ENCODE peak calls at places on chromosomes 3 and 15, in ten cellular contexts. L is WTC11; X is activated T-helper 1 cell treated with anti-CD3 and anti-CD28 coated beads, Interleukin-2, amount 50 U/mL, for 16 hours; N is RKO; U is endothelial cell; E is progenitor cell of endocrine pancreas; H is activated T-cell treated with anti-CD3 and anti-CD28 coated beads, Interleukin-2, amount 50 U/mL, for 1 hour; M is stimulated activated CD8-positive, alpha-beta memory T cell treated with anti-CD3 and anti-CD28 coated beads, Interleukin-15, amount 100 ng/mL, for 4 hours; P is GM10248; G is HAP-1. C is an unnamed sample.

GRCh38 chr15:80382285-80382684 is 21.9 kb upstream of the ARNT2 start:
- DNase-seq in E (no peak), H (no peak), P (no peak), L (no peak), U (no peak), G (no peak), X (no peak), N (no peak), M (no peak), C (no peak)

GRCh38 chr15:66151809-66152208 is 101.7 kb downstream of the MEGF11 start:
- DNase-seq in X (no peak), U (no peak), E (no peak), H (no peak), L (peak; percentile 66), N (no peak), G (no peak), P (no peak), M (no peak), C (no peak)

GRCh38 chr3:71330909-71331308 is 252.6 kb downstream of the FOXP1 start:
- DNase-seq in L (no peak), G (no peak), P (no peak), X (no peak), H (no peak), M (no peak), U (no peak), N (no peak), E (no peak), C (no peak)

GRCh38 chr15:64310036-64310435 is 45.9 kb downstream of the CSNK1G1 start:
- DNase-seq in N (no peak), H (no peak), M (no peak), P (no peak), L (no peak), U (no peak), X (no peak), G (no peak), E (no peak), C (no peak)

GRCh38 chr3:43223670-43224364 is 62.5 kb upstream of the SNRK start:
- DNase-seq in L (no peak), H (no peak), E (no peak), G (no peak), X (no peak), N (no peak), M (no peak), U (no peak), P (no peak), C (no peak)

GRCh38 chr15:55916666-55917409 is 76.6 kb downstream of the NEDD4 start:
- DNase-seq in M (no peak), E (no peak), N (no peak), G (no peak), P (no peak), H (no peak), L (no peak), U (no peak), X (no peak), C (no peak)

GRCh38 chr3:54830658-54831057 is 97.2 kb downstream of the LRTM1 start:
- DNase-seq in U (no peak), M (no peak), H (no peak), E (no peak), L (peak; percentile 64), P (peak; percentile 29), X (no peak), N (peak; percentile 22), G (peak; percentile 40), C (peak; percentile 8)

GRCh38 chr3:18757476-18757875 is 332.3 kb upstream of the SATB1 start:
- DNase-seq in N (no peak), P (no peak), X (no peak), U (no peak), G (no peak), M (no peak), E (no peak), H (no peak), L (no peak), C (no peak)

GRCh38 chr3:46947545-46947899 is 29.0 kb downstream of the CCDC12 start:
- DNase-seq in N (no peak), G (no peak), L (no peak), U (no peak), X (no peak), H (no peak), P (no peak), E (no peak), M (no peak), C (no peak)

GRCh38 chr3:65406470-65406869 is 632.2 kb downstream of the MAGI1 start:
- DNase-seq in U (no peak), H (no peak), P (no peak), E (no peak), L (no peak), X (no peak), N (no peak), G (no peak), M (no peak), C (no peak)

GRCh38 chr3:52227117-52227516 is 1.7 kb upstream of the TLR9 start:
- DNase-seq in M (no peak), L (no peak), E (no peak), N (no peak), X (no peak), H (no peak), G (no peak), U (no peak), P (no peak), C (no peak)

GRCh38 chr3:38118421-38119247 is 18.3 kb downstream of the ACAA1 start:
- DNase-seq in H (peak; percentile 11), P (no peak), N (no peak), U (no peak), M (no peak), E (no peak), X (no peak), L (no peak), G (no peak), C (no peak)

GRCh38 chr3:123301331-123302184 is 99.8 kb downstream of the SEC22A start:
- DNase-seq in H (no peak), L (no peak), G (no peak), P (no peak), E (no peak), X (no peak), U (no peak), N (no peak), M (no peak), C (no peak)

GRCh38 chr3:105752791-105753415 is 115.9 kb downstream of the CBLB start:
- DNase-seq in U (no peak), E (no peak), N (no peak), L (no peak), H (no peak), P (no peak), X (no peak), G (peak; percentile 29), M (no peak), C (no peak)

GRCh38 chr3:176992565-176992964 is 204.7 kb downstream of the TBL1XR1 start:
- DNase-seq in U (no peak), N (no peak), M (no peak), E (no peak), H (no peak), X (no peak), G (no peak), P (no peak), L (no peak), C (no peak)

GRCh38 chr3:40645883-40646282 is 121.1 kb downstream of the ZNF621 start:
- DNase-seq in X (no peak), E (no peak), M (no peak), P (no peak), L (no peak), G (no peak), N (no peak), H (no peak), U (no peak), C (no peak)

GRCh38 chr15:81516461-81516860 is 142.4 kb upstream of the TMC3 start:
- DNase-seq in G (no peak), X (no peak), L (no peak), E (no peak), U (no peak), N (no peak), M (no peak), H (no peak), P (no peak), C (no peak)

GRCh38 chr15:98807262-98807661 is 158.9 kb downstream of the IGF1R start:
- DNase-seq in E (no peak), U (no peak), G (no peak), H (no peak), L (no peak), N (no peak), P (no peak), X (no peak), M (no peak), C (no peak)

GRCh38 chr15:39133201-39133600 is 447.7 kb upstream of the THBS1 start:
- DNase-seq in X (no peak), P (no peak), L (no peak), E (no peak), H (no peak), U (no peak), N (no peak), G (no peak), M (no peak), C (no peak)

GRCh38 chr3:136750922-136751258 is 1.3 kb downstream of the STAG1 start:
- DNase-seq in H (no peak), N (peak; percentile 62), L (no peak), G (no peak), X (no peak), P (no peak), U (no peak), E (no peak), M (no peak), C (no peak)

GRCh38 chr3:80232760-80233159 is 465.0 kb upstream of the ROBO1 start:
- DNase-seq in U (no peak), L (no peak), G (no peak), X (no peak), H (no peak), E (no peak), P (no peak), N (peak; percentile 68), M (no peak), C (no peak)

GRCh38 chr15:94455297-94455696 is 223.9 kb downstream of the MCTP2 start:
- DNase-seq in E (no peak), N (no peak), U (no peak), L (no peak), M (no peak), X (no peak), H (no peak), G (no peak), P (no peak), C (no peak)

C was measured in GM12864.